ENCODE peak calls at places on chromosomes 2 and 18, in ten cellular contexts. C is NCI-H2081; Z is adrenal gland; S is HT1080; P is stimulated activated CD4-positive, alpha-beta T cell treated with anti-CD3 and anti-CD28 coated beads, TNF-alpha, amount 100 ng/mL, for 48 hours; I is fibroblast of pulmonary artery; L is T-helper 9 cell; Y is islet precursor cell; W is spleen; T is AG09319. Q is an unnamed sample.

GRCh38 chr18:12895016-12895415 is 11.0 kb upstream of the PTPN2 start:
- DNase-seq in Y (no peak), P (no peak), Z (no peak), T (no peak), S (no peak), W (no peak), I (no peak), L (no peak), C (no peak), Q (no peak)

GRCh38 chr18:75735291-75735690 is 307.8 kb upstream of the SMIM21 start:
- DNase-seq in L (no peak), Z (no peak), P (no peak), C (no peak), T (no peak), I (no peak), Y (no peak), W (no peak), S (no peak), Q (no peak)

GRCh38 chr18:5444269-5444668 is 99.5 kb downstream of the EPB41L3 start:
- DNase-seq in I (peak), T (no peak), W (no peak), Z (no peak), P (no peak), Y (no peak), C (no peak), L (no peak), S (peak), Q (no peak)

GRCh38 chr2:136381722-136382633 is 264.0 kb upstream of the CXCR4 start:
- DNase-seq in Z (peak), T (no peak), P (peak), Y (no peak), S (no peak), W (peak), C (no peak), I (no peak), L (peak), Q (no peak)

GRCh38 chr2:209113030-209113429 is 310.8 kb upstream of the MAP2 start:
- DNase-seq in S (no peak), P (no peak), C (no peak), T (no peak), I (no peak), W (no peak), Z (no peak), L (no peak), Y (peak), Q (peak)

GRCh38 chr2:158357699-158358098 is 98.9 kb downstream of the CCDC148 start:
- DNase-seq in Z (no peak), W (no peak), P (no peak), L (no peak), C (no peak), Y (no peak), S (no peak), T (no peak), I (no peak), Q (no peak)

GRCh38 chr2:5921081-5921642 is 229.0 kb downstream of the SOX11 start:
- DNase-seq in Y (no peak), W (no peak), P (no peak), I (no peak), C (no peak), S (no peak), L (no peak), Z (no peak), T (no peak), Q (peak)

GRCh38 chr2:198065327-198065726 is 260.9 kb downstream of the PLCL1 start:
- DNase-seq in P (no peak), Y (no peak), T (no peak), C (no peak), L (no peak), I (no peak), Z (no peak), W (no peak), S (no peak), Q (no peak)

GRCh38 chr2:66446178-66446860 is 11.4 kb downstream of the MEIS1 start:
- DNase-seq in I (peak), T (no peak), Y (peak), C (no peak), Z (peak), P (no peak), S (no peak), L (no peak), W (no peak), Q (peak)

GRCh38 chr18:61554117-61554776 is 221.0 kb downstream of the CDH20 start:
- DNase-seq in L (no peak), Z (no peak), T (no peak), Y (no peak), W (peak), S (no peak), C (no peak), P (no peak), I (no peak), Q (no peak)

GRCh38 chr2:76953733-76954347 is 568.3 kb downstream of the LRRTM4 start:
- DNase-seq in I (peak), W (no peak), Y (peak), Z (peak), L (no peak), P (no peak), C (peak), S (peak), T (no peak), Q (peak)

GRCh38 chr2:145245268-145245667 is 725.3 kb upstream of the ZEB2 start:
- DNase-seq in L (no peak), W (no peak), Y (no peak), Z (no peak), P (no peak), C (no peak), I (no peak), S (no peak), T (no peak), Q (no peak)

GRCh38 chr2:100200985-100201384 is 58.6 kb upstream of the AFF3 start:
- DNase-seq in C (no peak), I (no peak), W (no peak), T (no peak), Z (no peak), L (no peak), S (no peak), P (no peak), Y (no peak), Q (no peak)

GRCh38 chr2:96493072-96493471 is 12.1 kb downstream of the NEURL3 start:
- DNase-seq in P (no peak), Y (peak), S (peak), L (no peak), C (no peak), W (no peak), T (no peak), Z (no peak), I (no peak), Q (no peak)

GRCh38 chr2:238128061-238129040 is 10.1 kb upstream of the KLHL30 start:
- DNase-seq in P (no peak), T (no peak), C (no peak), Z (no peak), Y (peak), L (no peak), I (no peak), S (no peak), W (peak), Q (no peak)

GRCh38 chr2:191316246-191316645 is 71.0 kb downstream of the MYO1B start:
- DNase-seq in S (no peak), Z (no peak), T (no peak), P (no peak), C (no peak), W (no peak), I (no peak), L (no peak), Y (no peak), Q (no peak)

GRCh38 chr2:236787885-236788284 is 218.3 kb downstream of the ACKR3 start:
- DNase-seq in W (no peak), L (no peak), S (no peak), P (no peak), C (no peak), T (no peak), Y (no peak), Z (no peak), I (no peak), Q (no peak)

Q was measured in hepatocyte.